ENCODE peak calls at places on chromosomes 5 and 9, in nine cellular contexts. One of them, this sample, is unnamed.
A peak's percentile ranks its signal among the peaks of the same experiment; 100 is the strongest.

GRCh38 chr9:16461231-16461840 is 409.1 kb downstream of the BNC2 start:
- DNase-seq in cardiac muscle cell: no peak
- DNase-seq in foreskin fibroblast: no peak
- DNase-seq in mucosa of descending colon: no peak
- DNase-seq in AG04450: no peak
- DNase-seq in mammary epithelial cell: no peak
- DNase-seq in A549: no peak
- DNase-seq in astrocyte of the spinal cord: no peak
- DNase-seq in GM23338: peak; percentile 84
- DNase-seq in this sample: no peak

GRCh38 chr9:132878695-132879064 is at the start of gene SPACA9:
- DNase-seq in GM23338: peak; percentile 77
- DNase-seq in foreskin fibroblast: peak; percentile 78
- DNase-seq in mucosa of descending colon: peak; percentile 76
- DNase-seq in AG04450: no peak
- DNase-seq in mammary epithelial cell: peak; percentile 15
- DNase-seq in cardiac muscle cell: peak; percentile 73
- DNase-seq in A549: peak; percentile 63
- DNase-seq in astrocyte of the spinal cord: peak; percentile 53
- DNase-seq in this sample: no peak

GRCh38 chr9:78324682-78325081 is 27.8 kb downstream of the PSAT1 start:
- DNase-seq in mucosa of descending colon: no peak
- DNase-seq in A549: no peak
- DNase-seq in astrocyte of the spinal cord: no peak
- DNase-seq in cardiac muscle cell: no peak
- DNase-seq in GM23338: no peak
- DNase-seq in foreskin fibroblast: no peak
- DNase-seq in AG04450: no peak
- DNase-seq in mammary epithelial cell: no peak
- DNase-seq in this sample: no peak

GRCh38 chr9:128065907-128066712 is 1.0 kb downstream of the NAIF1 start:
- DNase-seq in mucosa of descending colon: peak; percentile 83
- DNase-seq in GM23338: no peak
- DNase-seq in cardiac muscle cell: no peak
- DNase-seq in astrocyte of the spinal cord: no peak
- DNase-seq in AG04450: no peak
- DNase-seq in mammary epithelial cell: no peak
- DNase-seq in A549: no peak
- DNase-seq in foreskin fibroblast: no peak
- DNase-seq in this sample: no peak

GRCh38 chr9:6909186-6909585 is 151.4 kb downstream of the KDM4C start:
- DNase-seq in cardiac muscle cell: peak; percentile 29
- DNase-seq in AG04450: no peak
- DNase-seq in GM23338: no peak
- DNase-seq in A549: no peak
- DNase-seq in mucosa of descending colon: no peak
- DNase-seq in foreskin fibroblast: no peak
- DNase-seq in astrocyte of the spinal cord: no peak
- DNase-seq in mammary epithelial cell: no peak
- DNase-seq in this sample: no peak

GRCh38 chr9:37963936-37964739 is 60.2 kb upstream of the SLC25A51 start:
- DNase-seq in astrocyte of the spinal cord: peak; percentile 99
- DNase-seq in mucosa of descending colon: peak; percentile 80
- DNase-seq in A549: peak; percentile 83
- DNase-seq in GM23338: no peak
- DNase-seq in foreskin fibroblast: peak; percentile 91
- DNase-seq in AG04450: peak; percentile 71
- DNase-seq in cardiac muscle cell: no peak
- DNase-seq in mammary epithelial cell: peak; percentile 91
- DNase-seq in this sample: no peak

GRCh38 chr9:127403507-127404192 is 6.7 kb downstream of the SLC2A8 start:
- DNase-seq in AG04450: no peak
- DNase-seq in A549: no peak
- DNase-seq in cardiac muscle cell: no peak
- DNase-seq in astrocyte of the spinal cord: no peak
- DNase-seq in GM23338: no peak
- DNase-seq in foreskin fibroblast: no peak
- DNase-seq in mammary epithelial cell: no peak
- DNase-seq in mucosa of descending colon: no peak
- DNase-seq in this sample: no peak

GRCh38 chr5:65801332-65801731 is 79.3 kb downstream of the NLN start:
- DNase-seq in cardiac muscle cell: no peak
- DNase-seq in astrocyte of the spinal cord: peak; percentile 86
- DNase-seq in GM23338: no peak
- DNase-seq in mammary epithelial cell: peak; percentile 42
- DNase-seq in A549: no peak
- DNase-seq in AG04450: no peak
- DNase-seq in foreskin fibroblast: peak; percentile 71
- DNase-seq in mucosa of descending colon: no peak
- DNase-seq in this sample: no peak

GRCh38 chr5:60883229-60883628 is 39.2 kb upstream of the ELOVL7 start:
- DNase-seq in astrocyte of the spinal cord: no peak
- DNase-seq in mucosa of descending colon: no peak
- DNase-seq in AG04450: no peak
- DNase-seq in GM23338: peak; percentile 43
- DNase-seq in mammary epithelial cell: peak; percentile 5
- DNase-seq in foreskin fibroblast: peak; percentile 20
- DNase-seq in cardiac muscle cell: no peak
- DNase-seq in A549: peak; percentile 31
- DNase-seq in this sample: peak; percentile 8

GRCh38 chr9:112640311-112640710 is 77.6 kb downstream of the INIP start:
- DNase-seq in mucosa of descending colon: no peak
- DNase-seq in cardiac muscle cell: no peak
- DNase-seq in astrocyte of the spinal cord: peak; percentile 7
- DNase-seq in foreskin fibroblast: no peak
- DNase-seq in mammary epithelial cell: no peak
- DNase-seq in GM23338: no peak
- DNase-seq in AG04450: no peak
- DNase-seq in A549: no peak
- DNase-seq in this sample: no peak

GRCh38 chr5:72314571-72315172 is 5.4 kb downstream of the MRPS27 start:
- DNase-seq in cardiac muscle cell: peak; percentile 48
- DNase-seq in A549: peak; percentile 68
- DNase-seq in foreskin fibroblast: peak; percentile 51
- DNase-seq in mammary epithelial cell: peak; percentile 40
- DNase-seq in astrocyte of the spinal cord: peak; percentile 81
- DNase-seq in AG04450: peak; percentile 47
- DNase-seq in GM23338: peak; percentile 37
- DNase-seq in mucosa of descending colon: no peak
- DNase-seq in this sample: peak; percentile 40

GRCh38 chr5:106959447-106959846 is 711.3 kb downstream of the EFNA5 start:
- DNase-seq in mucosa of descending colon: no peak
- DNase-seq in AG04450: no peak
- DNase-seq in foreskin fibroblast: no peak
- DNase-seq in mammary epithelial cell: peak; percentile 10
- DNase-seq in A549: no peak
- DNase-seq in astrocyte of the spinal cord: peak; percentile 19
- DNase-seq in GM23338: no peak
- DNase-seq in cardiac muscle cell: no peak
- DNase-seq in this sample: no peak

GRCh38 chr9:13500034-13500433 is 220.5 kb upstream of the MPDZ start:
- DNase-seq in foreskin fibroblast: no peak
- DNase-seq in astrocyte of the spinal cord: no peak
- DNase-seq in GM23338: no peak
- DNase-seq in mucosa of descending colon: no peak
- DNase-seq in cardiac muscle cell: no peak
- DNase-seq in AG04450: no peak
- DNase-seq in A549: no peak
- DNase-seq in mammary epithelial cell: no peak
- DNase-seq in this sample: no peak

GRCh38 chr5:171207256-171207866 is 101.7 kb upstream of the TLX3 start:
- DNase-seq in A549: peak; percentile 52
- DNase-seq in GM23338: peak; percentile 80
- DNase-seq in cardiac muscle cell: peak; percentile 50
- DNase-seq in AG04450: peak; percentile 6
- DNase-seq in astrocyte of the spinal cord: peak; percentile 53
- DNase-seq in mammary epithelial cell: peak; percentile 16
- DNase-seq in foreskin fibroblast: peak; percentile 77
- DNase-seq in mucosa of descending colon: no peak
- DNase-seq in this sample: peak; percentile 47

GRCh38 chr5:127233590-127233989 is 57.0 kb upstream of the MEGF10 start:
- DNase-seq in A549: no peak
- DNase-seq in AG04450: no peak
- DNase-seq in GM23338: no peak
- DNase-seq in astrocyte of the spinal cord: no peak
- DNase-seq in mucosa of descending colon: no peak
- DNase-seq in foreskin fibroblast: no peak
- DNase-seq in cardiac muscle cell: no peak
- DNase-seq in mammary epithelial cell: no peak
- DNase-seq in this sample: no peak

DNA sequence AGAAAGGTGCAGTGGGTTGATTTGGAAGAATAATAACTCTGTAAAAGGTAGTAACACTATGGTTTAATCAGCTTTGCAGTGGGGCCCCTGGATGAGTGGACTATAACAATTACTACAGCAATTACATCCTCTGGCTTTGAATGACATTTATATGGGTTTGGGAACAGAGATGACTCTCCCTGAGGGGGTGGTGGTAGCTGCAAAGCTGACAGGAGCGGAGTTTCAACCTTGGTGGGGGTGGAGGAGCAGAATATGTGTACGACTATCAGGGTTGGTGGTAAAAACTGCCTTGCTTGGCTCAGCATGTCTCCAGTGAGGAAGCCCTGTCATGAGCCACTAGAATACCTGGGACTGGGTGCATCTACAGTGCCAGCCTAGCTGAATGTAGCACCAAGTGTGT is 28.3 kb upstream of the NR3C1 start:
- DNase-seq in A549: no peak
- DNase-seq in cardiac muscle cell: no peak
- DNase-seq in AG04450: no peak
- DNase-seq in mucosa of descending colon: no peak
- DNase-seq in GM23338: no peak
- DNase-seq in mammary epithelial cell: no peak
- DNase-seq in astrocyte of the spinal cord: no peak
- DNase-seq in foreskin fibroblast: no peak
- DNase-seq in this sample: no peak
- H3K4me3 ChIP-seq in A549: no peak overlapping the region
- H3K4me3 ChIP-seq in cardiac muscle cell: no peak overlapping the region
- H3K4me3 ChIP-seq in AG04450: no peak overlapping the region
- H3K4me3 ChIP-seq in mucosa of descending colon: no peak overlapping the region
- H3K4me3 ChIP-seq in GM23338: no peak overlapping the region
- H3K4me3 ChIP-seq in mammary epithelial cell: no peak overlapping the region
- H3K4me3 ChIP-seq in astrocyte of the spinal cord: no peak overlapping the region
- H3K4me3 ChIP-seq in foreskin fibroblast: no peak overlapping the region
- H3K4me3 ChIP-seq in this sample: no peak overlapping the region

GRCh38 chr9:115593587-115594091 is 475.7 kb upstream of the TNC start:
- DNase-seq in mucosa of descending colon: no peak
- DNase-seq in A549: peak; percentile 61
- DNase-seq in AG04450: no peak
- DNase-seq in cardiac muscle cell: peak; percentile 46
- DNase-seq in GM23338: peak; percentile 79
- DNase-seq in foreskin fibroblast: peak; percentile 80
- DNase-seq in mammary epithelial cell: peak; percentile 47
- DNase-seq in astrocyte of the spinal cord: peak; percentile 70
- DNase-seq in this sample: peak; percentile 17

GRCh38 chr9:115595951-115596742 is 478.2 kb upstream of the TNC start:
- DNase-seq in foreskin fibroblast: peak; percentile 94
- DNase-seq in astrocyte of the spinal cord: peak; percentile 98
- DNase-seq in GM23338: peak; percentile 16
- DNase-seq in cardiac muscle cell: no peak
- DNase-seq in A549: peak; percentile 9
- DNase-seq in mucosa of descending colon: no peak
- DNase-seq in AG04450: no peak
- DNase-seq in mammary epithelial cell: no peak
- DNase-seq in this sample: no peak

GRCh38 chr9:115597330-115597729 is 479.4 kb upstream of the TNC start:
- DNase-seq in foreskin fibroblast: no peak
- DNase-seq in cardiac muscle cell: no peak
- DNase-seq in AG04450: no peak
- DNase-seq in astrocyte of the spinal cord: no peak
- DNase-seq in mucosa of descending colon: no peak
- DNase-seq in mammary epithelial cell: no peak
- DNase-seq in A549: no peak
- DNase-seq in GM23338: no peak
- DNase-seq in this sample: no peak

GRCh38 chr9:115594551-115594950 is 476.6 kb upstream of the TNC start:
- DNase-seq in mammary epithelial cell: no peak
- DNase-seq in cardiac muscle cell: no peak
- DNase-seq in mucosa of descending colon: no peak
- DNase-seq in AG04450: no peak
- DNase-seq in astrocyte of the spinal cord: no peak
- DNase-seq in A549: no peak
- DNase-seq in GM23338: no peak
- DNase-seq in foreskin fibroblast: peak; percentile 62
- DNase-seq in this sample: no peak

GRCh38 chr9:115596743-115597080 is 478.8 kb upstream of the TNC start:
- DNase-seq in mucosa of descending colon: no peak
- DNase-seq in mammary epithelial cell: no peak
- DNase-seq in AG04450: no peak
- DNase-seq in foreskin fibroblast: peak; percentile 47
- DNase-seq in GM23338: no peak
- DNase-seq in A549: no peak
- DNase-seq in astrocyte of the spinal cord: no peak
- DNase-seq in cardiac muscle cell: no peak
- DNase-seq in this sample: no peak
- H3K4me3 ChIP-seq in mucosa of descending colon: no peak overlapping the region
- H3K4me3 ChIP-seq in mammary epithelial cell: no peak overlapping the region
- H3K4me3 ChIP-seq in AG04450: peak overlapping the region; percentile 52
- H3K4me3 ChIP-seq in foreskin fibroblast: peak overlapping the region; percentile 47
- H3K4me3 ChIP-seq in GM23338: no peak overlapping the region
- H3K4me3 ChIP-seq in A549: no peak overlapping the region
- H3K4me3 ChIP-seq in astrocyte of the spinal cord: peak overlapping the region; percentile 42
- H3K4me3 ChIP-seq in cardiac muscle cell: no peak overlapping the region
- H3K4me3 ChIP-seq in this sample: no peak overlapping the region

DNA sequence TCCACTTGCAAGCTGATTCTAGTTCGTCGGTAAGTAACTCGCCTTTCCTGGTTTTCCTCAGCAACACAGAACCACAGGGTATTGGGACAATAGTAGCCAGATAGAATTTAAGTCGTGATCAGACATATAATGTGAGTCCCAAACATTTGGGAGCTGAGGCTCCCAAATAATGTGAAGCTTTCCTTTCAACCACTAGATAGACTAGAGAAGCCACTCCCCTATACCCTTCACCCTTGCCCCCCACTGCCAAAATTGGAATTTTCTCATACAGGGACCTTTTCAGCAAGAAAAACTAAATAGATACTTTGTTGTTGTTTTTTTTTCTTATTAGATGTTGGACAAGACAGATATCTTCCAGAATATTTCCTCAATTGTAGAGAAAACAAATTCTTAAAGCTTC is 1.9 kb downstream of the C6 start:
- DNase-seq in GM23338: no peak
- DNase-seq in A549: no peak
- DNase-seq in mammary epithelial cell: no peak
- DNase-seq in AG04450: no peak
- DNase-seq in astrocyte of the spinal cord: no peak
- DNase-seq in cardiac muscle cell: no peak
- DNase-seq in foreskin fibroblast: no peak
- DNase-seq in mucosa of descending colon: no peak
- DNase-seq in this sample: no peak
- H3K4me3 ChIP-seq in GM23338: no peak overlapping the region
- H3K4me3 ChIP-seq in A549: no peak overlapping the region
- H3K4me3 ChIP-seq in mammary epithelial cell: no peak overlapping the region
- H3K4me3 ChIP-seq in AG04450: no peak overlapping the region
- H3K4me3 ChIP-seq in astrocyte of the spinal cord: no peak overlapping the region
- H3K4me3 ChIP-seq in cardiac muscle cell: no peak overlapping the region
- H3K4me3 ChIP-seq in foreskin fibroblast: no peak overlapping the region
- H3K4me3 ChIP-seq in mucosa of descending colon: no peak overlapping the region
- H3K4me3 ChIP-seq in this sample: no peak overlapping the region

DNA sequence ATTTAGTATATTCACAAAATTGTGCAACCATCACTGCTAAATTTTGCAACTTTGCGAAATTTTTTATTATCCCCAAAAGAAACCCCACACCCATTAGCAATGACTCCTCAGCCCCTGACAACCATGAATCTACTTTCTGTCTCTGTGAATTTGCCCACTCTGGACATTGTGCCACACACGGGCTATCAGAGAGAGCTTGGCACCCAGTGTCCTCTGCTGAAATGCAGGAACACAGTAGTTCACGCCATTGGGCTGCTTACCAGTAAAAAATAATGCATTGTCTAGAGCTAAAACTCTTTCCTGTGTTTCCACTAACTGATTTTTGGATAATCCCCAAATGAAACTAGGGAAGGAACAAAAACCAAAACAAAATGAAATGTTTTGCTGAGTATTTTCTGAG is 60.0 kb downstream of the HRH2 start:
- DNase-seq in mammary epithelial cell: no peak
- DNase-seq in foreskin fibroblast: no peak
- DNase-seq in A549: no peak
- DNase-seq in cardiac muscle cell: no peak
- DNase-seq in AG04450: no peak
- DNase-seq in mucosa of descending colon: no peak
- DNase-seq in GM23338: no peak
- DNase-seq in astrocyte of the spinal cord: no peak
- DNase-seq in this sample: no peak
- H3K4me3 ChIP-seq in mammary epithelial cell: no peak overlapping the region
- H3K4me3 ChIP-seq in foreskin fibroblast: no peak overlapping the region
- H3K4me3 ChIP-seq in A549: no peak overlapping the region
- H3K4me3 ChIP-seq in cardiac muscle cell: no peak overlapping the region
- H3K4me3 ChIP-seq in AG04450: no peak overlapping the region
- H3K4me3 ChIP-seq in mucosa of descending colon: no peak overlapping the region
- H3K4me3 ChIP-seq in GM23338: no peak overlapping the region
- H3K4me3 ChIP-seq in astrocyte of the spinal cord: no peak overlapping the region
- H3K4me3 ChIP-seq in this sample: no peak overlapping the region

This sample was measured in Jurkat, Clone E6-1.